ENCODE peak calls at places on chromosomes 7 and 10, in eight cellular contexts. W, X, U, J, F, Y, L and V are unnamed samples.

GRCh38 chr10:15201589-15202300 is 33.3 kb upstream of the NMT2 start:
- DNase-seq in X (no peak), W (no peak), L (peak), U (no peak), F (no peak), Y (no peak), J (no peak), V (no peak)

GRCh38 chr10:101829561-101830315 is 11.5 kb upstream of the OGA start:
- DNase-seq in J (no peak), F (peak), X (peak), L (peak), W (peak), U (no peak), Y (no peak), V (peak)

GRCh38 chr10:44960482-44961230 is 1.1 kb downstream of the RASSF4 start:
- DNase-seq in Y (no peak), W (no peak), L (no peak), F (no peak), X (no peak), J (no peak), U (peak), V (no peak)

GRCh38 chr10:53023411-53023810 is 250.8 kb upstream of the MBL2 start:
- DNase-seq in J (no peak), L (no peak), U (no peak), Y (no peak), W (no peak), F (no peak), X (no peak), V (no peak)

GRCh38 chr10:88949912-88950664 is 2.5 kb downstream of the ACTA2 start:
- DNase-seq in U (peak), Y (no peak), X (no peak), L (peak), F (no peak), W (no peak), J (no peak), V (no peak)

GRCh38 chr7:74684921-74685320 is 27.4 kb downstream of the GTF2I start:
- DNase-seq in Y (no peak), U (no peak), F (no peak), X (no peak), J (peak), W (no peak), L (no peak), V (no peak)

GRCh38 chr7:45217358-45217757 is 59.8 kb downstream of the RAMP3 start:
- DNase-seq in Y (no peak), W (no peak), X (no peak), L (no peak), U (no peak), F (no peak), J (peak), V (no peak)

GRCh38 chr7:100655908-100656674 is at the start of gene ACTL6B:
- DNase-seq in F (peak), W (no peak), L (peak), U (no peak), Y (peak), X (peak), J (peak), V (peak)

GRCh38 chr10:125094826-125095225 is 65.5 kb downstream of the CTBP2 start:
- DNase-seq in X (no peak), Y (no peak), U (no peak), J (no peak), F (no peak), L (peak), W (no peak), V (no peak)

GRCh38 chr10:99235872-99236626 is 397 bp upstream of the HPSE2 start:
- DNase-seq in Y (no peak), X (no peak), L (no peak), F (no peak), J (no peak), W (no peak), U (no peak), V (no peak)

GRCh38 chr7:115387168-115387567 is 465.3 kb downstream of the MDFIC start:
- DNase-seq in X (no peak), U (no peak), W (no peak), F (no peak), Y (no peak), J (no peak), L (no peak), V (no peak)

GRCh38 chr10:131816941-131817700 is 83.7 kb upstream of the PPP2R2D start:
- DNase-seq in L (no peak), U (no peak), F (no peak), W (no peak), Y (peak), X (no peak), J (no peak), V (no peak)

GRCh38 chr7:156751319-156751718 is 110.7 kb downstream of the RNF32 start:
- DNase-seq in X (peak), L (peak), W (no peak), J (peak), F (peak), U (no peak), Y (no peak), V (no peak)

GRCh38 chr7:123229426-123229825 is 29.7 kb upstream of the SLC13A1 start:
- DNase-seq in J (no peak), Y (no peak), U (no peak), W (no peak), X (no peak), L (no peak), F (no peak), V (no peak)